ENCODE peak calls at places on chromosomes 5 and 9, in eight cellular contexts. B, T, K, L, Q, X, Y and C are unnamed samples.

GRCh38 chr5:132779961-132780360 is 2.9 kb upstream of the SEPTIN8 start:
- DNase-seq in X (no peak), Y (no peak), L (no peak), T (no peak), Q (no peak), B (no peak), K (no peak), C (no peak)

GRCh38 chr5:78269088-78269703 is 25.3 kb downstream of the AP3B1 start:
- DNase-seq in Y (no peak), X (no peak), L (no peak), B (no peak), K (no peak), Q (peak), T (no peak), C (no peak)

GRCh38 chr5:31449175-31449574 is 82.7 kb downstream of the DROSHA start:
- DNase-seq in T (no peak), B (no peak), X (no peak), Y (peak), K (no peak), L (peak), Q (peak), C (peak)

GRCh38 chr9:99375481-99375880 is 153.4 kb downstream of the SEC61B start:
- DNase-seq in B (no peak), Q (no peak), Y (no peak), K (no peak), L (no peak), T (no peak), X (no peak), C (no peak)

GRCh38 chr5:79209505-79209904 is 26.4 kb upstream of the JMY start:
- DNase-seq in T (no peak), L (no peak), Y (no peak), K (no peak), Q (no peak), X (no peak), B (no peak), C (no peak)

GRCh38 chr9:71783120-71783523 is 14.8 kb upstream of the CEMIP2 start:
- DNase-seq in Y (no peak), Q (no peak), X (no peak), B (peak), K (peak), T (peak), L (no peak), C (no peak)

GRCh38 chr9:134778841-134779411 is 101.7 kb upstream of the FCN2 start:
- DNase-seq in X (peak), T (no peak), K (no peak), B (peak), Y (peak), L (peak), Q (peak), C (no peak)

GRCh38 chr5:159515909-159516415 is 185.7 kb upstream of the IL12B start:
- DNase-seq in Q (peak), Y (peak), X (peak), K (peak), T (peak), B (peak), L (peak), C (no peak)

GRCh38 chr5:73201547-73202513 is 28.8 kb downstream of the TMEM174 start:
- DNase-seq in Y (peak), B (peak), Q (peak), T (peak), L (peak), X (peak), K (peak), C (no peak)

GRCh38 chr9:113882636-113883164 is 6.6 kb downstream of the ZNF618 start:
- DNase-seq in K (no peak), T (no peak), Y (no peak), L (no peak), Q (no peak), X (no peak), B (no peak), C (no peak)

GRCh38 chr9:6006968-6007769 is 8.3 kb downstream of the RANBP6 start:
- DNase-seq in T (peak), B (peak), Y (peak), K (peak), Q (peak), X (peak), L (peak), C (no peak)

GRCh38 chr9:137191691-137192447 is 3.4 kb downstream of the SSNA1 start:
- DNase-seq in L (no peak), X (no peak), K (no peak), B (no peak), T (no peak), Q (no peak), Y (no peak), C (no peak)

GRCh38 chr9:72396247-72397091 is 31.5 kb upstream of the ZFAND5 start:
- DNase-seq in Y (peak), K (no peak), T (no peak), B (no peak), L (peak), Q (peak), X (no peak), C (no peak)

GRCh38 chr5:134555889-134556311 is 30.4 kb downstream of the JADE2 start:
- DNase-seq in X (peak), Q (peak), Y (peak), L (peak), K (peak), T (peak), B (no peak), C (peak)

GRCh38 chr5:134561871-134562296 is 36.4 kb downstream of the JADE2 start:
- DNase-seq in Y (peak), Q (peak), K (no peak), B (no peak), L (peak), X (no peak), T (no peak), C (no peak)

GRCh38 chr5:134556994-134557393 is 31.5 kb downstream of the JADE2 start:
- DNase-seq in Y (no peak), Q (no peak), T (no peak), X (no peak), L (no peak), B (no peak), K (no peak), C (no peak)

GRCh38 chr5:134560698-134561097 is 35.2 kb downstream of the JADE2 start:
- DNase-seq in L (no peak), X (no peak), T (no peak), Q (no peak), K (no peak), B (no peak), Y (no peak), C (no peak)

GRCh38 chr5:134559672-134560071 is 34.2 kb downstream of the JADE2 start:
- DNase-seq in Q (no peak), X (no peak), L (no peak), K (no peak), B (no peak), Y (no peak), T (no peak), C (no peak)
- H3K4me3 ChIP-seq in Q (no peak), X (no peak), L (no peak), K (no peak), B (no peak), Y (no peak), T (no peak), C (no peak)

GRCh38 chr9:70340572-70340971 is 73.9 kb downstream of the KLF9 start:
- DNase-seq in B (no peak), K (no peak), Q (peak), L (peak), X (no peak), Y (peak), T (no peak), C (peak)
- TF ChIP-seq CTCF in B (peak), K (peak), Q (peak), L (peak), X (no peak), Y (peak), T (peak), C (no peak)

DNA sequence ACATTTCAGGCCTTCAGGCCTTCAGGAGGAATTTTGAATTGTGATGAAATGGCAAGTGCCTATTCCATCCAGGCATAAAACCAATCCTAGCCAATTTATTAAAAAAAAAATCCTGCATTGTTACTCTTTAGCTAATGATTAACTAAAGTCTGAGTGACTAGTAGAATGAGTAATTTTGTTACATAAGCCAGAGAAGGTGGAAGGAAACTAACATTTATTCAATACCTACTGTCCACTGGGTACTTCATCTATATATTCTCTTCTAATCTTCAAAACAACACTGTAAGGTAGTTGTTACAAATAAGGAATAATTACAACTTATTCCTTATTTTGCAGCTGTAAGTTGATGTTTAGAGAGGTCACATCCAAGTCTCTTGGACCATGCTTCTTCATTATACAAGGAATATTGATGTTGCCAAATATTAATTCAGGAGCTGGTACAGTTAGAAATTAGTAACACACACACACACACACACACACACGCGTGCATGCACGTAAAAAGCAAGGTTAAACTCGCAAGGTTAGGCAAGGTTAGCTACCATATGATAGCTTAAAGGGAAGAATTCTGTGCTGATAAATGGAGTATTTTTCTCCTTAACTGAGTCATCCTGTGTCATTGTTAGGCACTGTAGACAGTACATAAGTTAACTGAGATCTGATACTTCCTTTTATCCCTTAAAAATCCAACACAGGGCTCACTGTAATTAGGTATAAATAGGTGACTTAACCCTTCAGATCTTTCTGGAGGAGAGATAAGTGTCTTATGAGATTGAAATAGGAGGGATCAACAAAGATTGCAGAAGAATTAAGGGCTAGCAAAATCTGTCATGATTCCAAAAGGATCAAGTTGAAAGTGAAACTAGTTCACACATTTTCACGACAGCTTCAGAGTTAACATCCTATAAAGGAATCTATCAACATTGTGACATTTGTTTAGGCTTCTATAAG is 596.9 kb downstream of the PDE4D start:
- DNase-seq in T (no peak), B (no peak), L (peak), Q (peak), X (no peak), Y (no peak), K (no peak), C (no peak)
- H3K4me3 ChIP-seq in T (no peak), B (peak), L (peak), Q (no peak), X (no peak), Y (no peak), K (peak), C (no peak)

GRCh38 chr5:120684749-120685415 is 220.8 kb downstream of the PRR16 start:
- DNase-seq in Y (peak), B (no peak), K (no peak), L (peak), Q (peak), T (no peak), X (no peak), C (no peak)
- TF ChIP-seq CTCF in Y (peak), B (no peak), K (no peak), L (peak), Q (peak), T (no peak), X (no peak), C (peak)